ENCODE peak calls at places on chromosome 14, in six cellular contexts. B is testis; E is H1; Y is IMR-90; H is colonic mucosa; V is CD4-positive, CD25-positive, alpha-beta regulatory T cell. J is an unnamed sample. For H3K9me3 and H3K4me1, the result is how much of the 10 kb centered on the place peaks cover.

GRCh38 chr14:89425931-89426330 is 8.9 kb upstream of the FOXN3 start:
- DNase-seq in H (no peak), E (no peak), B (no peak), V (no peak), Y (peak), J (peak)

GRCh38 chr14:89500303-89500702 is 83.3 kb upstream of the FOXN3 start:
- DNase-seq in V (no peak), Y (no peak), B (no peak), E (no peak), H (no peak), J (no peak)

GRCh38 chr14:26917086-26917485 is 319.3 kb upstream of the NOVA1 start:
- DNase-seq in E (no peak), V (no peak), H (no peak), B (peak), Y (peak), J (no peak)

GRCh38 chr14:61581340-61581739 is 114.0 kb upstream of the HIF1A start:
- DNase-seq in V (no peak), E (no peak), Y (no peak), B (no peak), H (no peak), J (no peak)

GRCh38 chr14:73760598-73761586 is 46.7 kb upstream of the PNMA1 start:
- DNase-seq in B (no peak), V (no peak), Y (no peak), E (no peak), H (no peak), J (no peak)

GRCh38 chr14:56760164-56760914 is 49.9 kb downstream of the OTX2 start:
- DNase-seq in V (no peak), H (no peak), E (no peak), Y (no peak), B (no peak), J (peak)

GRCh38 chr14:24695265-24696241 is 61.6 kb upstream of the GZMB start:
- DNase-seq in B (no peak), V (no peak), E (no peak), Y (no peak), H (no peak), J (no peak)

GRCh38 chr14:100303179-100303578 is 3.1 kb downstream of the SLC25A29 start:
- DNase-seq in B (no peak), V (peak), Y (no peak), E (no peak), H (peak), J (no peak)

GRCh38 chr14:74508292-74508731 is 14.7 kb downstream of the ISCA2 start:
- DNase-seq in Y (no peak), V (no peak), B (no peak), H (no peak), E (no peak), J (no peak)

GRCh38 chr14:71776463-71777359 is 155.5 kb upstream of the RGS6 start:
- DNase-seq in Y (peak), B (no peak), E (no peak), V (no peak), H (no peak), J (no peak)

GRCh38 chr14:31457665-31458659 is 656 bp upstream of the DTD2 start:
- DNase-seq in Y (no peak), B (no peak), E (no peak), V (peak), H (no peak), J (no peak)

GRCh38 chr14:104723651-104724406 is at the start of gene ADSS1:
- DNase-seq in B (peak), E (no peak), V (peak), H (peak), Y (no peak), J (no peak)

GRCh38 chr14:61610900-61611299 is 84.4 kb upstream of the HIF1A start:
- DNase-seq in H (no peak), B (no peak), E (no peak), V (no peak), Y (no peak), J (no peak)

DNA sequence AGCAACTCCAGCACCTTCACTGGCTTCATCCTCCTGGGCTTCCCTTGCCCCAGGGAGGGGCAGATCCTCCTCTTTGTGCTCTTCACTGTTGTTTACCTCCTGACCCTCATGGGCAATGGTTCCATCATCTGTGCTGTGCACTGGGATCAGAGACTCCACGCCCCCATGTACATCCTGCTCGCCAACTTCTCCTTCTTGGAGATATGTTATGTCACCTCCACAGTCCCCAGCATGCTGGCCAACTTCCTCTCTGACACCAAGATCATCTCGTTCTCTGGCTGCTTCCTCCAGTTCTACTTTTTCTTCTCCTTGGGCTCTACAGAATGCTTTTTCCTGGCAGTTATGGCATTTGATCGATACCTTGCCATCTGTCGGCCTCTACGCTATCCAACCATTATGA is 6.8 kb downstream of the OR11G2 start:
- DNase-seq in H (no peak), V (no peak), E (no peak), Y (no peak), B (no peak), J (no peak)
- H3K9me3 ChIP-seq in H (under half), V (under half), E (half or more), Y (under half), B (under half), J (under half)

GRCh38 chr14:51539571-51540037 is 112.1 kb upstream of the FRMD6 start:
- DNase-seq in H (no peak), V (no peak), Y (peak), B (no peak), E (peak), J (peak)

GRCh38 chr14:51538973-51539372 is 112.7 kb upstream of the FRMD6 start:
- DNase-seq in Y (no peak), B (no peak), E (no peak), H (no peak), V (no peak), J (no peak)

GRCh38 chr14:51544426-51544825 is 107.3 kb upstream of the FRMD6 start:
- DNase-seq in V (no peak), B (no peak), E (no peak), Y (peak), H (no peak), J (no peak)

GRCh38 chr14:51544901-51545300 is 106.8 kb upstream of the FRMD6 start:
- DNase-seq in E (no peak), Y (no peak), H (no peak), V (no peak), B (no peak), J (no peak)

DNA sequence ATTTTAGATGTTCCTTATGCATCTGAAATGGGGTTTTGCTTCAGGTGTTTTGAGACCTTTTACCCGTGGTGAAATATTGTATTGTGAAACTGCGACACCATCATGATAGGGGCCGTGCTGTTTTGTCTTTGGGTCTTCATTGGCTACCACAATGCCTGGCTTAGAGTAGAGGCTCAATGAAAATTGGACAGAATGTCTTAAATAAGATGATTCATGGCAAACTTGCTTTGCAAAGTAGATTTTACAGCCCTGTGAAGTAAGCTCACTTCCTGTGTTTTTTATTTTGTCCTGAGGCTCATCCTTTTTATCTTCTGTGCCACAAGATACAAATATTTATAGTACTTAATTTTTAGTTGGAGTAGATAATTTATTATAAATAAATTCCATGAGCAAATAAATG is 111.3 kb upstream of the FRMD6 start:
- DNase-seq in Y (peak), B (no peak), H (no peak), V (no peak), E (no peak), J (no peak)
- H3K4me1 ChIP-seq in Y (under half), B (under half), H (under half), V (under half), E (under half), J (under half)

DNA sequence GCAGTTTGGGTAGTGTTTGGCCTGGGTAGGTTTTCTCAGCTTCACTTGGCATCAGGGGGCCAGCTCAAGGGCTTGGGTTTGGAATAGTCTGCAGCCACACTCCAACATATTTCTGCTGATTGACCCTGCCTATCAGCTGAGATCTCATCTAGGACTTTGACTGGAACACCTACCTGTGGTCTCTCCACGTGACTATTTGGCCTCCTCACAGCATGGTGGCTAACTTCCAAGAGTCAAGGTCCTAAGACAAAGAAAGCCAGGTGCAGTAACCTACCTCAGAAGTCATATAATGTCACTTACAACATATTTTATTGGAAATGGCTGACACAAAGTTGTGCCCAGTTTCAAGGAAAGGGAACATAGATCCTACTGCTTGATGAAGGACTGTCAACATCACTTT is 481.0 kb downstream of the EGLN3 start:
- DNase-seq in Y (no peak), V (no peak), H (peak), E (no peak), B (no peak), J (no peak)
- H3K4me3 ChIP-seq in Y (no peak), V (no peak), H (no peak), E (no peak), B (no peak), J (no peak)

GRCh38 chr14:35346738-35347322 is 54.6 kb downstream of the PSMA6 start:
- DNase-seq in Y (no peak), B (peak), V (no peak), E (no peak), H (no peak), J (no peak)

GRCh38 chr14:35343709-35344474 is 51.7 kb downstream of the PSMA6 start:
- DNase-seq in E (no peak), H (peak), B (no peak), V (no peak), Y (no peak), J (no peak)

GRCh38 chr14:35349966-35350365 is 54.6 kb downstream of the NFKBIA start:
- DNase-seq in Y (no peak), E (no peak), B (no peak), V (no peak), H (no peak), J (no peak)

GRCh38 chr14:35349496-35349895 is 55.1 kb downstream of the NFKBIA start:
- DNase-seq in B (no peak), E (no peak), Y (no peak), V (no peak), H (no peak), J (no peak)

DNA sequence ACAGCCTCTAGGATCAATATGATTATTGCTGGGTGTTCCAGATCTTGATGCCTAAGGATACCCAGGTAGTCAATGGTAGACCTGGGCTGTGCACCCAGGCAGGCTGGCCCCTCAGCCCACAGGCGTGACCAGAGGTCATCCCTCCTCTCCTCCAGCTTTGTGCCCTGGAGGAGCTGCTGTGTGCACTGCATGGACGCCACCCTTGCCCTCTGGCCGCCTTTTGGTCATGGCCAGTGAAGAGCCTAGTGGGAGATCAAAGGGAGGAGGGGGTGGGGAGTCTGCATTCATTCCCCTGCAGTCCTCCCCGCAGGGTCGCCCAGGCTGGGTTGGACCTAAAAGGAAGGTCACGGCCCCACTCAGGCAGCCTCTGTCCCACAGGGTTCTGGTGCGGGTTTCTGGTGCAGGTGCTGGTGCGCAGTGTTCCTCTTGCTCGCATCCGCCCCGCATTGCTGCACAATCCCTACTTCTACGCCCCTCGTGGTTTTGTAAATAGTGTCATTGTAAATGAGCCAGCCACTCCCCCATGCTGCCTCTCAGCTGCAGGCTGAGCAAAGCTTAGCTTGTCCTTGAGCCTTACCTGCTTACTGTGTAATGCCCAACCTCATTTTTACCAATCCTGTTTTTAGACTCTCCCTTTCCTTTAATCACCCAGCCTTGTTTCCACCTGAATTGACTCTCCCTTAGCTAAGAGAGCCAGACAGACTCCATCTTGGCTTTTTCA is 55.3 kb downstream of the PSMA6 start:
- DNase-seq in Y (no peak), H (peak), V (no peak), B (peak), E (no peak), J (no peak)
- H3K9me3 ChIP-seq in Y (under half), H (under half), V (under half), B (under half), E (under half), J (under half)

DNA sequence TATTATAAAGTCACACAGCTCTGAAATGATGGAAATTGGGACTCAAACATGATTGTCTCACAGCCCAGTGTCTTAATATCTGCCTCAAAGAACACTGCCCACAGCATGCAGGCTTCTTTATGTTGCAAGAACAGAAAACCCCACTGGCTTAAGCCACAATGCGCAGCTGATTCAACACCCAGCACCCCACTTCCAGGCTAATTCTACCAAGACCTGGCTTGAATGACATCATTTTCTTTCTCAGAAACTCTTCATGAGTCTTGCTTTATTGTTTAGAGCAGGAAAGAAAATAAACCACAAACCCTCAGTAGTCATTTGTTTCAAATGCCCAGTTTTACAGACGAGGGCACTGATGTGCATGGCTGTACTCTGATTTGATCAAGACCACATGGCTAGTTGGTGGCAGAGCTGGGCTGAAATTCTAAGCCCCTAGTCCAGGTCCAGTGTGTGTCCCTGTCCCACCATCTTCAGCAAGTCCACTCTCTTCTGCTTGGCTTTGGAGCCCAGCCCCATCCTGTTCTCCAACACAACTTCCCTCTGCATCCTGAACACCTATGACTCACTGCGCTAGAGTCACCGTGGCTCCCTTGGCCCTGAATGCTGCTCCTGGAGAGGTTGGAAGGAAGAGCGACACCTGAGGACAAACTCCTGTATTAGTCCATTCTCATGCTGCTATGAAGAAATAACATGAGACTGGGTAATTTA is 50.3 kb upstream of the SRSF5 start:
- DNase-seq in V (peak), H (no peak), Y (peak), E (no peak), B (no peak), J (no peak)
- H3K4me1 ChIP-seq in V (under half), H (under half), Y (under half), E (under half), B (under half), J (under half)

DNA sequence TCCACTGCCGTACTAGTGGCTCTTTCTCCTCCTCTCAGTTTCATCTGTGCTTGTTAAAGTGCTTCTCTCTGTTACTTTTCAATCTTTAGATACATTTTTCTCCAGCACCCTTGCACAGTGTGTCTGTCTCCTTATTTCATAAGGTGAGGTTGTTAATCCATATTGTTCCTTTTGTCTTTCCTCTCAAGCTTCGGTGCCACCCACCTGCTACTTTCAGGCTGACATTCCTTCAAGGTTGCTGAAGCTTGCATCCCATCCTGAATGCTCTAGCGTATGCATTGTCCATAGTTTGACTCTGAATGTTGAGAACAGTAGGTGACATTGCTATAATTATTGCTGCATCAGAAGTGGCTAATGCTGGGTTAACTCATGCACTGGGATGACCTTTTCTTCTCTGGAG is 20.6 kb downstream of the TUNAR start:
- DNase-seq in B (no peak), E (no peak), V (no peak), Y (no peak), H (no peak), J (no peak)
- H3K4me3 ChIP-seq in B (no peak), E (no peak), V (no peak), Y (no peak), H (no peak), J (no peak)

GRCh38 chr14:106134901-106135300 is 608.5 kb downstream of the TMEM121 start:
- DNase-seq in E (no peak), H (no peak), Y (no peak), B (no peak), V (no peak), J (no peak)

GRCh38 chr14:106129274-106129673 is 602.9 kb downstream of the TMEM121 start:
- DNase-seq in B (no peak), Y (no peak), E (no peak), V (peak), H (no peak), J (no peak)
- H3K9me3 ChIP-seq in B (under half), Y (under half), E (under half), V (under half), H (under half), J (under half)

J was measured in SJCRH30.